ENCODE peak calls at places on chromosomes 5 and 9, in eight cellular contexts. Y is hepatocyte, M is K562, F is WERI-Rb-1, B is A549, O is uterus, K is natural killer cell, W is AG04449. J is an unnamed sample.

GRCh38 chr5:4082966-4083564 is 487.4 kb downstream of the IRX1 start:
- DNase-seq in K (no peak), Y (no peak), M (no peak), B (no peak), F (no peak), O (no peak), W (no peak), J (peak)

GRCh38 chr9:27340876-27341540 is 44.1 kb upstream of the EQTN start:
- DNase-seq in B (no peak), K (no peak), F (no peak), M (no peak), Y (no peak), O (no peak), W (no peak), J (no peak)

GRCh38 chr9:79014929-79015699 is 556.7 kb upstream of the TLE4 start:
- DNase-seq in M (no peak), W (no peak), Y (no peak), O (no peak), K (no peak), B (no peak), F (no peak), J (no peak)

GRCh38 chr5:125140855-125141254 is 394.4 kb upstream of the ZNF608 start:
- DNase-seq in W (peak), F (no peak), B (no peak), O (no peak), K (no peak), Y (peak), M (no peak), J (no peak)

GRCh38 chr5:72244862-72245371 is 75.1 kb downstream of the MRPS27 start:
- DNase-seq in W (no peak), B (peak), Y (peak), K (no peak), M (peak), O (no peak), F (peak), J (peak)

GRCh38 chr5:33641722-33642505 is 201.1 kb downstream of the TARS1 start:
- DNase-seq in W (peak), K (no peak), M (no peak), O (no peak), Y (peak), F (no peak), B (no peak), J (no peak)

GRCh38 chr9:128733256-128733655 is 9.3 kb upstream of the ZDHHC12 start:
- DNase-seq in W (no peak), F (peak), Y (peak), B (peak), M (peak), O (peak), K (no peak), J (peak)

GRCh38 chr5:119332978-119333401 is 22.8 kb upstream of the TNFAIP8 start:
- DNase-seq in M (no peak), F (no peak), K (no peak), O (no peak), B (no peak), W (no peak), Y (no peak), J (peak)

GRCh38 chr5:156435101-156435500 is 108.1 kb downstream of the SGCD start:
- DNase-seq in M (no peak), K (no peak), Y (no peak), O (no peak), W (no peak), B (no peak), F (no peak), J (no peak)

GRCh38 chr5:89313804-89314588 is 431.0 kb upstream of the MEF2C start:
- DNase-seq in B (no peak), K (peak), F (no peak), W (peak), Y (peak), M (peak), O (no peak), J (peak)

GRCh38 chr9:136265561-136266355 is 20.1 kb upstream of the QSOX2 start:
- DNase-seq in K (no peak), M (no peak), W (no peak), O (no peak), Y (no peak), B (no peak), F (peak), J (no peak)

GRCh38 chr5:105806601-105807000 is 1864.1 kb downstream of the EFNA5 start:
- DNase-seq in M (no peak), K (no peak), F (no peak), B (no peak), O (no peak), W (no peak), Y (no peak), J (no peak)

GRCh38 chr5:59092758-59093157 is 509.9 kb downstream of the RAB3C start:
- DNase-seq in Y (no peak), K (no peak), F (no peak), B (no peak), W (no peak), M (no peak), O (no peak), J (no peak)

GRCh38 chr9:129548571-129549135 is 72.2 kb downstream of the C9orf50 start:
- DNase-seq in Y (no peak), W (no peak), K (no peak), O (no peak), F (no peak), B (no peak), M (no peak), J (no peak)

GRCh38 chr5:5638193-5638592 is 215.7 kb downstream of the ICE1 start:
- DNase-seq in W (no peak), O (no peak), Y (no peak), M (no peak), B (no peak), F (no peak), K (no peak), J (no peak)

GRCh38 chr9:110847661-110848060 is 179.1 kb downstream of the MUSK start:
- DNase-seq in F (no peak), B (no peak), K (no peak), M (no peak), Y (no peak), O (no peak), W (no peak), J (peak)

GRCh38 chr5:67377651-67378050 is 181.1 kb upstream of the CD180 start:
- DNase-seq in K (no peak), O (no peak), B (no peak), W (no peak), M (no peak), F (peak), Y (no peak), J (no peak)

GRCh38 chr9:108621991-108622390 is 233.8 kb downstream of the ACTL7B start:
- DNase-seq in Y (no peak), W (no peak), K (no peak), O (no peak), F (no peak), M (no peak), B (no peak), J (no peak)

GRCh38 chr9:108620767-108621166 is 235.0 kb downstream of the ACTL7B start:
- DNase-seq in O (no peak), F (no peak), Y (no peak), W (no peak), K (no peak), B (no peak), M (no peak), J (no peak)

GRCh38 chr9:108622467-108622866 is 233.3 kb downstream of the ACTL7B start:
- DNase-seq in B (no peak), O (no peak), F (no peak), K (no peak), W (peak), Y (no peak), M (no peak), J (peak)

GRCh38 chr9:108617661-108618060 is 238.1 kb downstream of the ACTL7B start:
- DNase-seq in Y (no peak), K (no peak), B (no peak), M (no peak), O (no peak), W (no peak), F (no peak), J (no peak)

GRCh38 chr9:108618906-108619550 is 236.8 kb downstream of the ACTL7B start:
- DNase-seq in M (no peak), Y (no peak), K (no peak), B (no peak), W (no peak), O (no peak), F (no peak), J (peak)
- TF ChIP-seq CTCF in M (no peak), Y (no peak), K (no peak), B (no peak), W (no peak), O (no peak), F (no peak), J (no peak)

GRCh38 chr9:133119039-133119438 is 2.0 kb downstream of the RALGDS start:
- DNase-seq in B (no peak), F (no peak), M (no peak), O (no peak), W (no peak), K (no peak), Y (no peak), J (no peak)

GRCh38 chr9:133119461-133120342 is 1.3 kb downstream of the RALGDS start:
- DNase-seq in Y (peak), K (no peak), O (peak), W (no peak), B (no peak), M (no peak), F (peak), J (no peak)

GRCh38 chr9:133118179-133118520 is 2.9 kb downstream of the RALGDS start:
- DNase-seq in O (no peak), F (no peak), Y (no peak), W (no peak), M (no peak), K (no peak), B (no peak), J (no peak)

GRCh38 chr9:133117271-133118178 is 3.5 kb downstream of the RALGDS start:
- DNase-seq in Y (no peak), F (no peak), K (no peak), M (no peak), W (no peak), O (no peak), B (no peak), J (no peak)

GRCh38 chr9:133118568-133118967 is 2.5 kb downstream of the RALGDS start:
- DNase-seq in B (no peak), F (no peak), O (no peak), Y (no peak), W (no peak), M (no peak), K (no peak), J (no peak)
- TF ChIP-seq CTCF in B (no peak), F (no peak), O (no peak), Y (no peak), W (no peak), M (no peak), K (no peak), J (no peak)

GRCh38 chr9:20305457-20305856 is 316.8 kb downstream of the MLLT3 start:
- DNase-seq in W (no peak), K (no peak), B (no peak), M (no peak), F (no peak), Y (no peak), O (no peak), J (no peak)

GRCh38 chr9:20309209-20309608 is 313.1 kb downstream of the MLLT3 start:
- DNase-seq in O (no peak), M (no peak), K (no peak), F (no peak), B (no peak), Y (no peak), W (no peak), J (no peak)

GRCh38 chr9:20303066-20303465 is 319.2 kb downstream of the MLLT3 start:
- DNase-seq in O (no peak), B (no peak), F (no peak), W (no peak), K (no peak), Y (no peak), M (no peak), J (no peak)

GRCh38 chr9:20304001-20304400 is 318.3 kb downstream of the MLLT3 start:
- DNase-seq in F (peak), W (no peak), O (no peak), B (no peak), Y (no peak), M (no peak), K (no peak), J (no peak)

DNA sequence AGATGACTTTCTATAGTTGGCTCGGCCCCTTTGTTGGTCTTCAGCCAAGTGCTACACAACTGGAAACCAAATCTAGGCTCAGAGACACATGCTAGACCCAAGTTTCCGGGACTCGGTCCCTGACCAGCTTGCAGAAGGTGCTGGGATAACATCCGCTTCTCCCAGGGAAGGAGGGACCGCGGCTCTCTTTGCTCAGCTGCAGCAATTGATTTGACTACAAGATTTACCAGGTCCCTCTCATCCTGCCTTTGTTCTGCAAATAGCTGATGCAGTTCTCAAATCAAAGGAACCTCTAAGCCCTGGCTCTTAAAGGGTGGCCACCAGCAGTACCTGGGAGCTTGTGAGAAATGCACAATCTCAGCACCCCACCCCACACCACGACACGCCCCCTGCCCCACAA is 314.6 kb downstream of the MLLT3 start:
- DNase-seq in B (no peak), K (no peak), Y (no peak), O (no peak), F (no peak), W (no peak), M (no peak), J (no peak)
- TF ChIP-seq CTCF in B (no peak), K (no peak), Y (no peak), O (no peak), F (no peak), W (no peak), M (no peak), J (no peak)

GRCh38 chr9:4333787-4334186 is 33.9 kb upstream of the GLIS3 start:
- DNase-seq in B (no peak), K (no peak), M (no peak), Y (no peak), F (no peak), W (no peak), O (no peak), J (no peak)

GRCh38 chr9:4333231-4333740 is 33.4 kb upstream of the GLIS3 start:
- DNase-seq in B (no peak), K (no peak), M (no peak), Y (no peak), W (no peak), F (no peak), O (no peak), J (peak)

GRCh38 chr9:4339357-4339756 is 39.5 kb upstream of the GLIS3 start:
- DNase-seq in B (peak), M (peak), W (no peak), O (peak), F (peak), Y (peak), K (peak), J (peak)

GRCh38 chr9:4334439-4334838 is 34.6 kb upstream of the GLIS3 start:
- DNase-seq in O (no peak), W (no peak), Y (peak), F (no peak), B (peak), K (no peak), M (no peak), J (peak)

GRCh38 chr9:4335631-4336030 is 35.8 kb upstream of the GLIS3 start:
- DNase-seq in F (no peak), M (no peak), W (no peak), B (no peak), K (no peak), O (no peak), Y (no peak), J (no peak)
- TF ChIP-seq CTCF in F (no peak), M (no peak), W (no peak), B (no peak), K (no peak), O (no peak), Y (no peak), J (no peak)

DNA sequence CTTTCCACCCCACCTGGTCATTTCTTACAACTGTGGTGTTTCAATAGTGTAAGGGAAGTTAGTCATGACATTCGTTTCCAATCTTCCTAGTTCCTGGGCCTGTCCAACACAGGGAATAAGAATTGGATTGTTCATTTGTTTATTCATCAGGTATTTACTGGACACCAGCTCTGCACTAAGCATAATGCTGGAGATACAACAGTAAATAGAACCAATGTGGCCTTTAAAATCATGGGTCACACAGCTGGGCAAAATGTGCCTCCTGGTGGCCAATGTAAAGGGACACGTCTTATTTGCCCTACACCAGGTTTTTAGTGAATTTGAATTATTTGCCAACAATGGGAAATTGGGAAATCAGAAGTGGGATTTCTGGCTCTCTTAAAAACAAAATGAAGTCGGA is 10.4 kb downstream of the ABLIM3 start:
- DNase-seq in O (no peak), K (no peak), M (no peak), F (no peak), W (no peak), B (no peak), Y (no peak), J (peak)
- TF ChIP-seq CTCF in O (no peak), K (no peak), M (peak), F (no peak), W (no peak), B (peak), Y (peak), J (peak)

GRCh38 chr5:78647838-78648358 is 674 bp downstream of the LHFPL2 start:
- DNase-seq in B (peak), O (peak), Y (peak), F (peak), K (no peak), W (no peak), M (no peak), J (peak)
- TF ChIP-seq CTCF in B (no peak), O (no peak), Y (no peak), F (peak), K (no peak), W (peak), M (no peak), J (no peak)

DNA sequence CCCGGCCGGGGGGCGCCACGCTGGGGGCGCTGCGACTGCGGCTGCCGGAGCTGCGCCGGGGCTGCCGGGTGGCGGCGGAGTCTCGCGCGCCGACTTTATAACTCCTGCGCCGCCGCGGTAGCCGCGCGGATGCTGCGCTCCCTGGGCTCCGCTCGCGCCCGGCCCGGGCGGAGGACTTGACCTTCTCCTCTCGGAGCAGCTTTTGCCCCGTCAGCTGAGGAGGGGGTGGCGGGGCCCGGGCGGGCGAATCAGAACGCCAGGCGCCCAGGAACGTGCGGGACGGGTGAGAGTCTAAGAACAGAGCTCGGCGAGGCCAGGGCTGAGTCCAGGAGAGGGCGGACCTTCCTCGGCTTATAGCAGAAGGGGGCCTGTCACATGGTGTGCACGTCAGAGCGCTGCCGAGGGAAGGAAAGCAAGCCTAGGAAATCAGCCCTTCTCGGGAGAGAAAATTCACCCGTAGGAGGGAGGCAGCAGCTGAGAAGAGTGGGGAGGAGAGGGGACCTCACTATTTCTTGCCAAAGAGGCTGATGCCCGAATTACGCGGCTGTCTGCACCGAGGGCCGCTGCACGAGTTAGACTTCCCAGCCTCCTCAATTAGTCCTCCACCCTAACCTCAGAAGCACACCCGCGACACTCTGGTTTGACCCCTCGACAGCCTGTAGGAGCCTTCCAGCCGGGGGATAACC is at the start of gene FOXD1:
- DNase-seq in M (peak), F (peak), O (peak), Y (peak), W (peak), B (peak), K (peak), J (peak)
- TF ChIP-seq CTCF in M (peak), F (no peak), O (no peak), Y (peak), W (peak), B (no peak), K (no peak), J (no peak)

DNA sequence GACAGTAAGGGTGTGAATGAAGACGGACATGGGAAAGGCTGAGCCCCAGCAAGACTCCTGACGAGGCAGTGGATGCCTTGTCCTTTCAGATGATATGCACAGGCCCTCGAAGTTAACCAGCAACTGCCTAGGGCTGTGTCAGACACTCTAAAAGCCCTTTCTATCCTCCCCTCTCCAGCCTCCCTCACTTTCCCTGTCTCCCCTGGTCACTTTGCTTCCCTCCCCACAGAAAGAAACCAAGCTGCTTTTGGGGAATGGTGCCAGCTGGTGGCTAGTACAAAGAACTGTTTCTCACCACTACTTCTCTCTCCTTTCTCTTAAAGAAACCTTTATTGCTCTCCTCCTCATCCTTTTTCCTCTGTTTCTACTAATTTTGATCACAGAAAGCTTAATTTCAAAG is 21.4 kb downstream of the LHFPL2 start:
- DNase-seq in B (no peak), F (peak), K (no peak), Y (no peak), M (peak), O (no peak), W (no peak), J (peak)
- TF ChIP-seq CTCF in B (peak), F (peak), K (no peak), Y (peak), M (peak), O (peak), W (peak), J (peak)

GRCh38 chr5:93915142-93915553 is 173.7 kb upstream of the POU5F2 start:
- DNase-seq in W (no peak), B (no peak), K (no peak), Y (peak), F (no peak), M (peak), O (no peak), J (peak)
- TF ChIP-seq CTCF in W (peak), B (peak), K (peak), Y (peak), F (peak), M (peak), O (peak), J (peak)